ENCODE peak calls at places on chromosomes 6 and 20, in four cellular contexts. B is transverse colon, C is mammary epithelial cell, G is keratinocyte. T is an unnamed sample. For H3K27me3, the result is how much of the 10 kb centered on the place peaks cover.

GRCh38 chr20:62069741-62070216 is 4.1 kb upstream of the TAF4 start:
- DNase-seq in B (peak), C (no peak), G (no peak), T (peak)

GRCh38 chr20:33803921-33804337 is 7.2 kb upstream of the CHMP4B start:
- DNase-seq in B (no peak), C (peak), G (no peak), T (peak)

GRCh38 chr20:37194616-37195015 is 15.3 kb upstream of the MROH8 start:
- DNase-seq in B (no peak), C (no peak), G (no peak), T (no peak)

GRCh38 chr6:93300661-93301060 is 118.7 kb downstream of the EPHA7 start:
- DNase-seq in B (no peak), C (no peak), G (no peak), T (no peak)

GRCh38 chr6:159180001-159180400 is 10.8 kb downstream of the FNDC1 start:
- DNase-seq in B (no peak), C (no peak), G (no peak), T (no peak)

GRCh38 chr20:16399801-16400200 is 173.4 kb downstream of the KIF16B start:
- DNase-seq in B (no peak), C (no peak), G (no peak), T (no peak)

GRCh38 chr6:14584450-14584849 is 466.9 kb downstream of the CD83 start:
- DNase-seq in B (peak), C (no peak), G (no peak), T (no peak)

GRCh38 chr20:15265910-15266309 is 928.5 kb upstream of the FLRT3 start:
- DNase-seq in B (no peak), C (no peak), G (no peak), T (no peak)

GRCh38 chr6:129774697-129775447 is 64.9 kb upstream of the ARHGAP18 start:
- DNase-seq in B (peak), C (peak), G (peak), T (no peak)

GRCh38 chr20:62386383-62387218 is at the start of gene RPS21:
- DNase-seq in B (peak), C (peak), G (no peak), T (peak)

GRCh38 chr20:19823971-19824370 is 65.9 kb downstream of the RIN2 start:
- DNase-seq in B (no peak), C (no peak), G (no peak), T (no peak)

GRCh38 chr6:3322366-3322890 is 63.7 kb downstream of the PSMG4 start:
- DNase-seq in B (no peak), C (no peak), G (no peak), T (no peak)

GRCh38 chr20:48236485-48237055 is 451.3 kb upstream of the SULF2 start:
- DNase-seq in B (no peak), C (no peak), G (no peak), T (no peak)

GRCh38 chr6:158621694-158622544 is 22.6 kb downstream of the DYNLT1 start:
- DNase-seq in B (no peak), C (no peak), G (no peak), T (no peak)

GRCh38 chr6:130191376-130191702 is 31.4 kb downstream of the SAMD3 start:
- DNase-seq in B (no peak), C (no peak), G (no peak), T (no peak)

GRCh38 chr6:34414999-34415858 is 10.6 kb downstream of the RPS10 start:
- DNase-seq in B (peak), C (peak), G (no peak), T (no peak)

DNA sequence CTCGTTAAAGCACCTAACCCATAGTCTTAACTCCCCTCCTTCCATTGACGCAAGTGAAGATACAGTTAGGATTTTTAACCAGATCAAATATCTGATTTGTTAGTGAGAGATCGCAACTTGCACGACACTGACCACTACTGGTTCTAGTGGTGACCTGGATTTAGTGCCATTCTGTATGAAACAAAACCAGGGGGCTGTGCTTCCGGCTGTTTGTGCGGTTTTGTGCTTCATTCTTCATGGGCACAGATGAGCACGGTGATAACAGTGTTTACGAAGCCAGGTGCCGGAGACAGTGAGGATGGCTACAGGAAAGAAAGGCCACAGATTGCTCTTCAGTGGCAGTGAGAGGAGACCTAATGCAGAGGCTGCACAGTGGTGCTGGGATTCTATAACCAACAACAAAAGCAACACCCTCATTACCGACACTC is 75.5 kb downstream of the NOL4L start:
- DNase-seq in B (peak), C (no peak), G (no peak), T (peak)
- H3K4me3 ChIP-seq in B (no peak), C (no peak), G (no peak), T (no peak)

GRCh38 chr6:168359794-168360193 is 40.2 kb upstream of the DACT2 start:
- DNase-seq in B (no peak), C (no peak), G (no peak), T (no peak)

GRCh38 chr6:168361766-168362165 is 42.2 kb upstream of the DACT2 start:
- DNase-seq in B (no peak), C (no peak), G (no peak), T (no peak)

GRCh38 chr6:168353041-168353440 is 33.5 kb upstream of the DACT2 start:
- DNase-seq in B (no peak), C (no peak), G (no peak), T (no peak)

GRCh38 chr6:168354338-168354737 is 34.8 kb upstream of the DACT2 start:
- DNase-seq in B (no peak), C (no peak), G (no peak), T (no peak)

DNA sequence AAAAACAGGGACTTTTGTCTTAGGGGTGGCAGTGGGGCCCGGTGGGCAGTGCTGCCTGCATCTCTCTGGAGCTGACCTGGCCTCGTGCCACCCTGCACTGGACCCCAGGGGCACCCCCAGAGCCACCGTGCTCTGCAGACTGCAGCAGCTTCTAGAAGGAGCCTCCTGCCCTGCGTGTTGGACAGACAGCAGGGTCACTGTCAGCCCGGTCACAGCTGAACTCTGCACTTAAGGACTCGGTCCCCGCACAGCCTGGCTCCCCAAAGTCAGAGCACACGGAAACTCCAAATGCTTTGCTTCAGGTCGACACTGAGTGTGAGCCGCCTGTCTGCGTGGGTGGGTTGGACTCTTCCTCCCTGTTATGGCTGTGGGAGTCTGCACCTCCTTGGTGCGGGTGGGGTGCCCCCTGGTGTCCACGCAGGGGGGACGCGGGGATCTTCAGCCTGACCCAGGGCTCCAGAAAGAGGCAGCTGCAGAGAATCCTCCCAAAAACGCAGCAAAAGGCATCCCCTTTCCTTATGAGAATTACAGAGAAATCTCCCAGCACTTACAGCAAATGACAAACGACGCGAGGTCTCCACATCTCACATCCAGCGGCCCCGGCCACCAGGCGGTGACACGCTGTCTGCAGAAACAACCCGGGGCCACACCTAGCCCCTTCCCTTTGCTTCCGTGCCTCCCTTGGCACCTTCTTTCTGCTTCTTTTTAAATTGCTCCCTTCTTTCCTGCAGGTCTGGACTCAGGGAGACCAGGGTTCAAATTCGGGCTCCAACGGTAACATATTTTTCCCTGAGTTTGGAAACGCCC is 36.3 kb upstream of the DACT2 start:
- DNase-seq in B (peak), C (no peak), G (no peak), T (no peak)
- TF ChIP-seq CTCF in B (peak), C (no peak), G (peak), T (peak)

GRCh38 chr20:63453029-63453523 is 19.4 kb downstream of the KCNQ2 start:
- DNase-seq in B (no peak), C (no peak), G (no peak), T (no peak)
- H3K27me3 ChIP-seq in B (half or more), C (under half), G (under half), T (under half)

GRCh38 chr6:27178860-27179259 is 68.6 kb upstream of the PRSS16 start:
- DNase-seq in B (no peak), C (no peak), G (no peak), T (no peak)
- H3K4me3 ChIP-seq in B (peak), C (peak), G (peak), T (peak)

T was measured in BJ.